ENCODE peak calls at places on chromosomes 5 and 9, in five cellular contexts. One of them, this sample, is unnamed.

GRCh38 chr5:43627028-43627427 is 24.0 kb downstream of the NNT start:
- DNase-seq in Right ventricle myocardium superior: peak; percentile 44
- DNase-seq in germinal center: peak; percentile 48
- DNase-seq in H7: peak; percentile 55
- DNase-seq in stimulated activated CD8-positive, alpha-beta memory T cell treated with anti-CD3 and anti-CD28 coated beads, Interleukin-4, amount 100 ng/mL, for 1 hour: no peak
- DNase-seq in this sample: peak; percentile 57

GRCh38 chr5:168726342-168726741 is 147.2 kb upstream of the PANK3 start:
- DNase-seq in stimulated activated CD8-positive, alpha-beta memory T cell treated with anti-CD3 and anti-CD28 coated beads, Interleukin-4, amount 100 ng/mL, for 1 hour: no peak
- DNase-seq in germinal center: no peak
- DNase-seq in Right ventricle myocardium superior: no peak
- DNase-seq in H7: no peak
- DNase-seq in this sample: no peak

GRCh38 chr5:180191716-180192115 is 17.3 kb downstream of the RASGEF1C start:
- DNase-seq in stimulated activated CD8-positive, alpha-beta memory T cell treated with anti-CD3 and anti-CD28 coated beads, Interleukin-4, amount 100 ng/mL, for 1 hour: no peak
- DNase-seq in Right ventricle myocardium superior: no peak
- DNase-seq in H7: no peak
- DNase-seq in germinal center: no peak
- DNase-seq in this sample: no peak

GRCh38 chr5:154221371-154221896 is 30.9 kb downstream of the GALNT10 start:
- DNase-seq in Right ventricle myocardium superior: no peak
- DNase-seq in H7: no peak
- DNase-seq in stimulated activated CD8-positive, alpha-beta memory T cell treated with anti-CD3 and anti-CD28 coated beads, Interleukin-4, amount 100 ng/mL, for 1 hour: peak; percentile 38
- DNase-seq in germinal center: no peak
- DNase-seq in this sample: no peak

GRCh38 chr5:54197018-54197417 is 113.4 kb downstream of the ARL15 start:
- DNase-seq in Right ventricle myocardium superior: no peak
- DNase-seq in stimulated activated CD8-positive, alpha-beta memory T cell treated with anti-CD3 and anti-CD28 coated beads, Interleukin-4, amount 100 ng/mL, for 1 hour: no peak
- DNase-seq in H7: no peak
- DNase-seq in germinal center: no peak
- DNase-seq in this sample: no peak

GRCh38 chr9:137777761-137778160 is 99.8 kb upstream of the CACNA1B start:
- DNase-seq in stimulated activated CD8-positive, alpha-beta memory T cell treated with anti-CD3 and anti-CD28 coated beads, Interleukin-4, amount 100 ng/mL, for 1 hour: no peak
- DNase-seq in Right ventricle myocardium superior: no peak
- DNase-seq in H7: no peak
- DNase-seq in germinal center: no peak
- DNase-seq in this sample: no peak

GRCh38 chr5:3361811-3362605 is 233.6 kb upstream of the IRX1 start:
- DNase-seq in stimulated activated CD8-positive, alpha-beta memory T cell treated with anti-CD3 and anti-CD28 coated beads, Interleukin-4, amount 100 ng/mL, for 1 hour: no peak
- DNase-seq in germinal center: no peak
- DNase-seq in Right ventricle myocardium superior: no peak
- DNase-seq in H7: no peak
- DNase-seq in this sample: no peak

GRCh38 chr5:71591100-71591499 is 4.0 kb downstream of the MCCC2 start:
- DNase-seq in H7: no peak
- DNase-seq in germinal center: no peak
- DNase-seq in Right ventricle myocardium superior: no peak
- DNase-seq in stimulated activated CD8-positive, alpha-beta memory T cell treated with anti-CD3 and anti-CD28 coated beads, Interleukin-4, amount 100 ng/mL, for 1 hour: no peak
- DNase-seq in this sample: no peak

GRCh38 chr5:132012385-132013005 is 1.0 kb upstream of the ACSL6 start:
- DNase-seq in H7: peak; percentile 89
- DNase-seq in germinal center: no peak
- DNase-seq in Right ventricle myocardium superior: peak; percentile 68
- DNase-seq in stimulated activated CD8-positive, alpha-beta memory T cell treated with anti-CD3 and anti-CD28 coated beads, Interleukin-4, amount 100 ng/mL, for 1 hour: no peak
- DNase-seq in this sample: no peak

GRCh38 chr5:95970359-95970704 is 8.7 kb upstream of the ELL2 start:
- DNase-seq in germinal center: no peak
- DNase-seq in H7: no peak
- DNase-seq in stimulated activated CD8-positive, alpha-beta memory T cell treated with anti-CD3 and anti-CD28 coated beads, Interleukin-4, amount 100 ng/mL, for 1 hour: no peak
- DNase-seq in Right ventricle myocardium superior: no peak
- DNase-seq in this sample: no peak

GRCh38 chr5:158813275-158813674 is 286.4 kb downstream of the EBF1 start:
- DNase-seq in stimulated activated CD8-positive, alpha-beta memory T cell treated with anti-CD3 and anti-CD28 coated beads, Interleukin-4, amount 100 ng/mL, for 1 hour: no peak
- DNase-seq in Right ventricle myocardium superior: no peak
- DNase-seq in germinal center: no peak
- DNase-seq in H7: no peak
- DNase-seq in this sample: no peak

GRCh38 chr9:91817493-91818225 is 132.4 kb downstream of the ROR2 start:
- DNase-seq in germinal center: no peak
- DNase-seq in H7: peak; percentile 58
- DNase-seq in stimulated activated CD8-positive, alpha-beta memory T cell treated with anti-CD3 and anti-CD28 coated beads, Interleukin-4, amount 100 ng/mL, for 1 hour: no peak
- DNase-seq in Right ventricle myocardium superior: no peak
- DNase-seq in this sample: peak; percentile 87

This sample was measured in NCI-H69.